ENCODE peak calls at places on chromosomes 5 and 9, in seven cellular contexts. K, O, V, Z, T, Y and H are unnamed samples.

GRCh38 chr9:77502568-77502967 is 145.6 kb downstream of the GNA14 start:
- DNase-seq in O (peak), V (no peak), K (no peak), Y (no peak), Z (no peak), T (no peak), H (no peak)

GRCh38 chr9:76530458-76531100 is 71.6 kb downstream of the GCNT1 start:
- DNase-seq in K (no peak), O (peak), V (no peak), T (no peak), Y (no peak), Z (no peak), H (no peak)

GRCh38 chr9:100473271-100474081 is 527 bp downstream of the TMEFF1 start:
- DNase-seq in Z (peak), O (peak), V (peak), Y (no peak), T (peak), K (peak), H (no peak)

GRCh38 chr9:121299467-121300282 is 31.7 kb downstream of the GSN start:
- DNase-seq in Z (peak), Y (peak), T (no peak), V (peak), O (peak), K (peak), H (no peak)

GRCh38 chr5:132465095-132465707 is 25.4 kb downstream of the IRF1 start:
- DNase-seq in Z (no peak), O (no peak), K (no peak), Y (peak), T (no peak), V (peak), H (no peak)

GRCh38 chr5:101935086-101935485 is 361.0 kb downstream of the SLCO4C1 start:
- DNase-seq in T (no peak), Y (no peak), Z (no peak), V (no peak), O (no peak), K (no peak), H (no peak)

GRCh38 chr9:136268318-136268717 is 22.7 kb upstream of the QSOX2 start:
- DNase-seq in K (no peak), V (no peak), Z (no peak), T (peak), O (no peak), Y (no peak), H (peak)

GRCh38 chr5:24505291-24505690 is 139.5 kb downstream of the CDH10 start:
- DNase-seq in V (no peak), T (no peak), Y (no peak), O (no peak), K (no peak), Z (no peak), H (no peak)

DNA sequence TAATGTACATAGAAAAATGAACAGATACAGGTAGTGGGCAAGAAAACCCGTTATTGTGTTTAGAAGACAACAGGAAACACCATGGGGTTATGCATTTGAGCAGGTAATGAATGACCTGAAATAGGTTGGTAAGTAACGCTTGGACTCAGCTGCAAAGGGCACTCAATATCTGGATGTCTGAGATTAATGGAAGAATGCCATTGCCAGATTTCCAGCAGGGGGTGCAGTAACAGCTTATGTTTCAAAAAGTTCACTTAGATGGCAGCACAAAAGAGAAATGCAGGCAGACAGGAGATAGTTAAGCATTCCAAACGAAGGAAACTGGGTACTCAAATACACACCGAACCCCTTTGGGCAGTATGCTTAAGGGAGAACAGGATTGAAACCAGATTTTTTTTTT is 285.5 kb upstream of the VLDLR start:
- DNase-seq in V (no peak), T (no peak), K (peak), O (peak), Y (no peak), Z (peak), H (no peak)
- TF ChIP-seq CTCF in V (no peak), T (peak), K (no peak), O (peak), Y (no peak), Z (peak), H (no peak)

GRCh38 chr5:130884033-130884432 is 281.0 kb downstream of the HINT1 start:
- DNase-seq in Z (no peak), T (no peak), K (no peak), V (no peak), Y (no peak), O (no peak), H (no peak)
- TF ChIP-seq CTCF in Z (no peak), T (no peak), K (no peak), V (no peak), Y (no peak), O (no peak), H (no peak)

GRCh38 chr9:113590991-113591898 is 127.7 kb downstream of the RGS3 start:
- DNase-seq in T (peak), Z (peak), V (peak), Y (no peak), O (peak), K (peak), H (peak)

GRCh38 chr9:113593682-113594281 is 130.3 kb downstream of the RGS3 start:
- DNase-seq in Y (peak), K (peak), O (peak), T (no peak), V (peak), Z (peak), H (peak)

GRCh38 chr9:113590389-113590788 is 126.9 kb downstream of the RGS3 start:
- DNase-seq in T (no peak), O (no peak), V (no peak), Z (no peak), K (no peak), Y (no peak), H (no peak)

GRCh38 chr9:113592806-113593575 is 129.5 kb downstream of the RGS3 start:
- DNase-seq in Y (no peak), V (peak), Z (no peak), O (no peak), K (no peak), T (no peak), H (no peak)

DNA sequence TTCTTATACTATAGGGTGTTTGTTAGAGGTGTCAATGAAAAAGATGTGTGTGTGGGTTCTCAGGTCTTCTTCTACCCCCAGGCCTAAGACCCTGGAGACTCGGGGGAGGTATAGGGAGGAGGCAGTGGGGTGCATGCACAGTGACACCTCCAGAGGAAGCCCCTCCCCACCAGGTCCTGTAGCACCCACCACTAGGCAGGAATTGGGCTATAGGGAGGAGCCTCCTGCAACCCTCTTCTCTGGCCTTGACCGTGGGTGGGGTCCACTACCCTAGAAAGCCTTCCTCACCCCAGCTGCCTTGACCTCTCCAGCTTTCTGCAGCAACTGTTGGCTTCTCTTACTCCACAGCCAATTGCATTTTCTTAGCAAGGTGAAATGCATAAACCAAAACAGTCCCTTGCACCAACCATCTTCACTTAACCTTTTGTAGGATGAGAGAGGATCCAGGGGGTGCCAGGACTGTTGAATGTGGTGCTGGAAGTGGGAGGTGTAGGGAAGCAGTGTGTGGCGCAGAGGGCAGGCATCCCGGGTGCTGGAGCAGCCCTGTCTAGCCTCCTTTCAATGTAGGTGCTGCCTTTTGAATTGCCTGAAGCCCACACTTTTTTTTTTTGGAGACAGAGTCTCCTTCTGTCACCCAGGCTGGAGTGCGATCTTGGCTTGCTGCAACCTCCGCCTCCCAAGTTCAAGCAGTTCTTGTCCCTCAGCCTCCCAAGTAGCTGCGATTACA is 128.5 kb downstream of the RGS3 start:
- DNase-seq in Z (no peak), O (no peak), V (peak), K (no peak), Y (no peak), T (no peak), H (no peak)
- TF ChIP-seq CTCF in Z (no peak), O (no peak), V (no peak), K (no peak), Y (no peak), T (peak), H (no peak)

GRCh38 chr5:78541058-78541624 is 107.4 kb downstream of the LHFPL2 start:
- DNase-seq in K (no peak), O (no peak), T (no peak), V (no peak), Y (no peak), Z (no peak), H (no peak)
- TF ChIP-seq CTCF in K (no peak), O (no peak), T (no peak), V (no peak), Y (no peak), Z (no peak), H (no peak)

GRCh38 chr9:31542384-31543055 is 841.9 kb upstream of the ACO1 start:
- DNase-seq in T (peak), O (peak), Z (peak), Y (no peak), K (peak), V (peak), H (peak)
- TF ChIP-seq CTCF in T (peak), O (peak), Z (peak), Y (peak), K (peak), V (peak), H (peak)

DNA sequence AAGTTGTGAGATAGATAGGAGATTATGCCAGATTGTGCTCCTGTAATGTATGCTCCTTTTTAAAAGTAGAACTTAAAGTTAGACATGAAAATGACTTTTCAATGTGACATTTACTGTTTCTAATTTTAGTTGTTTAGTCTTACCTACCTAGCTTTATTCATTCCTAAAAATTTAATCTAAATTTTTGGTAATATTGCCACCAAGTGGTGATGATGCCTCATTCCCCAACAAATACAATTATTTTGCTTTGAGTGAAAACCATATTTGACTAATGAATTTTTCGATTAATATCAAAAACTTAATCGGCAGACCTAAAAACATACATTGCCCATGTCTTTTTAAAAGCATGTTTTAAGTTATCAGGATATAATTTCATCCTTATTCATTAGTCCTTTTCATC is 25.6 kb downstream of the PPWD1 start:
- DNase-seq in T (no peak), K (no peak), O (no peak), Z (no peak), V (no peak), Y (no peak), H (no peak)
- TF ChIP-seq CTCF in T (peak), K (no peak), O (peak), Z (no peak), V (no peak), Y (no peak), H (no peak)